ENCODE peak calls at places on chromosomes 7 and 10, in nine cellular contexts. L is heart right ventricle; T is NCI-H1436; C is CD4-positive, CD25-positive, alpha-beta regulatory T cell; B is AG09309; D is activated CD4-positive, alpha-beta T cell treated with anti-CD3 and anti-CD28 coated beads, Interleukin-2, amount 10 ng/mL, durations not matched to agents 7 days and 5 days; V is iris pigment epithelial cell; F is activated T-cell treated with anti-CD3 and anti-CD28 coated beads for 1 hour; O is NCI-H510A. K is an unnamed sample.

GRCh38 chr10:16828731-16829175 is 11.5 kb upstream of the RSU1 start:
- DNase-seq in L (no peak), T (no peak), C (no peak), B (peak; percentile 55), D (no peak), V (peak; percentile 82), F (no peak), O (no peak), K (no peak)

GRCh38 chr10:71837085-71837827 is 13.8 kb downstream of the PSAP start:
- DNase-seq in L (no peak), T (no peak), C (no peak), B (no peak), D (no peak), V (peak; percentile 55), F (no peak), O (no peak), K (no peak)

GRCh38 chr10:71902351-71902750 is 51.3 kb upstream of the PSAP start:
- DNase-seq in L (no peak), T (no peak), C (no peak), B (no peak), D (no peak), V (no peak), F (no peak), O (no peak), K (no peak)

GRCh38 chr10:29295813-29296212 is 6.9 kb downstream of the LYZL1 start:
- DNase-seq in L (no peak), T (no peak), C (no peak), B (no peak), D (no peak), V (no peak), F (no peak), O (no peak), K (no peak)

GRCh38 chr10:19705273-19705672 is 111.0 kb upstream of the PLXDC2 start:
- DNase-seq in L (no peak), T (no peak), C (no peak), B (no peak), D (no peak), V (no peak), F (no peak), O (no peak), K (no peak)

GRCh38 chr7:139294951-139295555 is 46.1 kb upstream of the FMC1 start:
- DNase-seq in L (no peak), T (no peak), C (no peak), B (no peak), D (no peak), V (peak; percentile 18), F (no peak), O (no peak), K (no peak)

GRCh38 chr7:28956608-28957063 is 1.5 kb downstream of the TRIL start:
- DNase-seq in L (peak; percentile 73), T (peak; percentile 61), C (no peak), B (no peak), D (peak; percentile 8), V (peak; percentile 32), F (no peak), O (peak; percentile 68), K (peak; percentile 40)

GRCh38 chr10:86100581-86101061 is 266.0 kb downstream of the GRID1 start:
- DNase-seq in L (no peak), T (peak; percentile 28), C (no peak), B (no peak), D (peak; percentile 18), V (no peak), F (no peak), O (no peak), K (peak; percentile 22)

GRCh38 chr7:116692599-116693308 is 20.8 kb downstream of the MET start:
- DNase-seq in L (no peak), T (no peak), C (no peak), B (no peak), D (no peak), V (peak; percentile 66), F (no peak), O (no peak), K (no peak)

GRCh38 chr10:11017575-11018425 is at the start of gene CELF2:
- DNase-seq in L (peak; percentile 77), T (peak; percentile 24), C (peak; percentile 39), B (no peak), D (peak; percentile 64), V (no peak), F (peak; percentile 39), O (no peak), K (peak; percentile 75)

GRCh38 chr10:60099998-60100747 is 193.8 kb upstream of the CCDC6 start:
- DNase-seq in L (no peak), T (peak; percentile 29), C (no peak), B (peak; percentile 25), D (peak; percentile 25), V (peak; percentile 56), F (no peak), O (no peak), K (peak; percentile 19)

GRCh38 chr10:2944788-2945187 is 122.6 kb upstream of the PFKP start:
- DNase-seq in L (no peak), T (no peak), C (no peak), B (no peak), D (no peak), V (no peak), F (no peak), O (no peak), K (no peak)

GRCh38 chr10:103829266-103829665 is 26.1 kb downstream of the SH3PXD2A start:
- DNase-seq in L (no peak), T (no peak), C (no peak), B (no peak), D (no peak), V (no peak), F (no peak), O (no peak), K (no peak)

GRCh38 chr10:118307237-118307636 is 34.9 kb downstream of the FAM204A start:
- DNase-seq in L (no peak), T (no peak), C (no peak), B (no peak), D (no peak), V (no peak), F (no peak), O (no peak), K (no peak)

GRCh38 chr10:132676193-132676891 is 109.6 kb downstream of the NKX6-2 start:
- DNase-seq in L (no peak), T (no peak), C (no peak), B (no peak), D (no peak), V (no peak), F (no peak), O (no peak), K (no peak)

GRCh38 chr7:137664846-137665245 is 181.9 kb downstream of the DGKI start:
- DNase-seq in L (no peak), T (no peak), C (no peak), B (no peak), D (no peak), V (peak; percentile 22), F (no peak), O (no peak), K (no peak)

GRCh38 chr7:140643416-140643815 is 2.8 kb upstream of the DENND2A start:
- DNase-seq in L (no peak), T (no peak), C (no peak), B (no peak), D (no peak), V (no peak), F (no peak), O (no peak), K (no peak)

GRCh38 chr10:44864042-44864436 is 47.1 kb upstream of the TMEM72 start:
- DNase-seq in L (peak; percentile 37), T (peak; percentile 45), C (no peak), B (no peak), D (no peak), V (no peak), F (no peak), O (no peak), K (peak; percentile 7)

K was measured in NCI-H345.